ENCODE peak calls at places on chromosomes 5 and 9, in four cellular contexts. Z is neural progenitor cell, H is SK-N-SH, G is OCI-LY7. O is an unnamed sample.

GRCh38 chr9:129183495-129184308 is 5.6 kb upstream of the IER5L start:
- DNase-seq in Z (peak; percentile 59), G (peak; percentile 26), H (peak; percentile 46), O (peak; percentile 76)

GRCh38 chr5:171736976-171737848 is 48.4 kb upstream of the SMIM23 start:
- DNase-seq in G (no peak), Z (no peak), H (no peak), O (no peak)

GRCh38 chr5:140725799-140726471 is 25.7 kb downstream of the ZMAT2 start:
- DNase-seq in G (no peak), Z (peak; percentile 88), H (peak; percentile 62), O (peak; percentile 93)

GRCh38 chr9:80020056-80020455 is 448.3 kb downstream of the TLE4 start:
- DNase-seq in H (no peak), G (no peak), Z (no peak), O (no peak)

GRCh38 chr9:134731497-134732391 is 90.1 kb downstream of the COL5A1 start:
- DNase-seq in Z (no peak), G (no peak), H (no peak), O (no peak)

GRCh38 chr5:171162165-171162564 is 146.9 kb upstream of the TLX3 start:
- DNase-seq in H (no peak), G (no peak), Z (peak; percentile 6), O (no peak)

GRCh38 chr5:68046445-68046844 is 169.1 kb upstream of the PIK3R1 start:
- DNase-seq in H (no peak), Z (no peak), G (no peak), O (peak; percentile 68)

GRCh38 chr5:141003791-141004601 is 37.7 kb downstream of the PCDHAC2 start:
- DNase-seq in H (peak; percentile 59), G (no peak), Z (peak; percentile 47), O (peak; percentile 84)

GRCh38 chr9:96020822-96021615 is 145.5 kb downstream of the ERCC6L2 start:
- DNase-seq in H (peak; percentile 86), Z (peak; percentile 64), G (no peak), O (peak; percentile 50)

GRCh38 chr5:124935060-124935459 is 188.6 kb upstream of the ZNF608 start:
- DNase-seq in Z (no peak), G (peak; percentile 82), H (no peak), O (peak; percentile 11)

GRCh38 chr5:132557425-132557805 is 638 bp downstream of the RAD50 start:
- DNase-seq in Z (peak; percentile 56), H (peak; percentile 26), G (peak; percentile 73), O (peak; percentile 77)

GRCh38 chr9:34096751-34097150 is 29.7 kb downstream of the DCAF12 start:
- DNase-seq in H (no peak), Z (no peak), G (peak; percentile 33), O (no peak)

GRCh38 chr5:112161392-112161748 is 257.7 kb downstream of the EPB41L4A start:
- DNase-seq in Z (peak; percentile 37), H (no peak), G (no peak), O (no peak)

GRCh38 chr5:98110270-98110669 is 663.2 kb upstream of the RGMB start:
- DNase-seq in G (no peak), H (peak; percentile 19), Z (no peak), O (no peak)

GRCh38 chr9:17236147-17236546 is 101.3 kb downstream of the CNTLN start:
- DNase-seq in Z (no peak), H (no peak), G (no peak), O (no peak)

GRCh38 chr5:149838881-149839739 is 105.5 kb downstream of the PDE6A start:
- DNase-seq in G (no peak), H (no peak), Z (no peak), O (peak; percentile 77)

GRCh38 chr9:754150-754931 is 87.2 kb upstream of the DMRT1 start:
- DNase-seq in Z (no peak), G (no peak), H (no peak), O (no peak)

GRCh38 chr5:51685399-51685798 is 302.2 kb downstream of the ISL1 start:
- DNase-seq in Z (no peak), H (no peak), G (no peak), O (no peak)

GRCh38 chr9:88072831-88073365 is 65.4 kb downstream of the SPATA31C2 start:
- DNase-seq in Z (no peak), G (no peak), H (no peak), O (no peak)

GRCh38 chr9:3330792-3331420 is 194.9 kb downstream of the RFX3 start:
- DNase-seq in H (no peak), Z (no peak), G (no peak), O (no peak)

GRCh38 chr5:14644623-14645237 is 19.8 kb upstream of the OTULIN start:
- DNase-seq in H (no peak), G (no peak), Z (no peak), O (no peak)

GRCh38 chr9:81915801-81916505 is 12.3 kb upstream of the SPATA31D4 start:
- DNase-seq in H (no peak), Z (no peak), G (no peak), O (no peak)

GRCh38 chr5:74099538-74099937 is 473.5 kb downstream of the ARHGEF28 start:
- DNase-seq in Z (no peak), G (no peak), H (no peak), O (no peak)

GRCh38 chr5:170552486-170553122 is 48.8 kb downstream of the KCNIP1 start:
- DNase-seq in Z (peak; percentile 53), G (no peak), H (no peak), O (peak; percentile 88)

GRCh38 chr5:141957367-141957993 is 522 bp downstream of the PCDH12 start:
- DNase-seq in Z (no peak), G (no peak), H (peak; percentile 42), O (no peak)

GRCh38 chr5:115963566-115963965 is 1.3 kb downstream of the LVRN start:
- DNase-seq in H (peak; percentile 12), G (no peak), Z (peak; percentile 33), O (no peak)

GRCh38 chr5:31719988-31720387 is 81.1 kb downstream of the PDZD2 start:
- DNase-seq in Z (no peak), H (no peak), G (no peak), O (no peak)

GRCh38 chr5:57094753-57095683 is 78.8 kb upstream of the GPBP1 start:
- DNase-seq in G (peak; percentile 27), Z (peak; percentile 45), H (no peak), O (peak; percentile 24)
- TF ChIP-seq EZH2phosphoT487 in G (no peak), Z (no peak), H (no peak), O (no peak)

DNA sequence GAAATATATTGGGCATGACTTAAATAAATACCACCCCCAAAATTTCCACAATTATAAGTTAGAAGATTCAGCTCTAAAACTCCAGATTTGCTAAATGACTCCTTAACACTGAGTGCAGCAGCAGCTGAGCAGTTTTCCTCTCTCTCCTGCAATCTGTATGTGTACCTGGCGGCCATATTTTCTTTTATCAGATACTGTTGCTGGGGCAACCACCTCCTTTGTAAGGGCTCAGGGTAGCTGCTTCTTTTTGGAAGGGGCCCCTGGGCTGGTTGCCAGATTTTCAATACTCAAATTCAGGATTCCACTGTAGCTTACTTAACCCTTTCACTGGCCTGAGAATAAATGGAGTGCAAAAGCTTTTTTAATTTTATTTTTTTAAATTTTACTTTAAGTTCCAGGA is 197.0 kb downstream of the TAF11L14 start:
- DNase-seq in H (no peak), G (no peak), Z (peak; percentile 12), O (peak; percentile 15)
- TF ChIP-seq EZH2phosphoT487 in H (no peak), G (no peak), Z (no peak), O (no peak)

DNA sequence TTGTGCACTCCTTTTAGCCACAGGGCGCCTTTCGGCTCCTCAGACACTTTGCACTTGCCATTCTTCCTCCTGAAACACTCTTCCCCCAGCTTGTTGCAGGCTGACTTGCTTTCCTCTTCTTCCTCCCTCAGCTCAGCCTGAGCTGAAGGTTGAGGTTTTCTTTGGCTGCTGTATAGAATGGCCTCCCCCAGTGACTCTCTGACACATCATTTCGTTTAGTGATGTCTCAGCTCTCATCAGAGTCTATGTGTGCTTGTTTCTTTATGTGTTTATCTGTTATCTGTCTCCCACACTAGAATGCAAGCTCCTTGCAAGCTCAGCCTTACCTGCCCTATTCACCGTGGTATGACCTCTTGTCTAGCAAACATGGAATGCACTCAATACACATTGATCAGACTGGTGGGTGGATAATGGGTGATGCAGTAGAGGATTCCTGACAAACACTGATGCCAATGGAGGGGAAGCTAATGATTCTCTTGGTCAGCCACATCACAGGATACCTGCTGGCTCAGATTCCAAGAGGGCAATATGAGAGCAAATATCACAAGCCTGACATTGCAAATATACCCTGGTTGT is 112.9 kb upstream of the STC2 start:
- DNase-seq in G (no peak), Z (no peak), H (no peak), O (no peak)
- TF ChIP-seq EZH2phosphoT487 in G (no peak), Z (no peak), H (no peak), O (no peak)

GRCh38 chr5:91072891-91073290 is 310.2 kb downstream of the ARRDC3 start:
- DNase-seq in H (no peak), G (no peak), Z (no peak), O (peak; percentile 7)
- TF ChIP-seq EZH2phosphoT487 in H (no peak), G (no peak), Z (no peak), O (no peak)

GRCh38 chr5:148740466-148740865 is 85.9 kb upstream of the ADRB2 start:
- DNase-seq in H (no peak), Z (no peak), G (no peak), O (no peak)

GRCh38 chr5:148746826-148747535 is 79.4 kb upstream of the ADRB2 start:
- DNase-seq in H (no peak), G (peak; percentile 24), Z (no peak), O (no peak)

GRCh38 chr5:148739023-148739422 is 84.7 kb upstream of the HTR4 start:
- DNase-seq in G (no peak), Z (no peak), H (no peak), O (no peak)

GRCh38 chr5:148739524-148739923 is 85.2 kb upstream of the HTR4 start:
- DNase-seq in G (no peak), H (no peak), Z (no peak), O (no peak)

GRCh38 chr5:148740966-148741742 is 85.3 kb upstream of the ADRB2 start:
- DNase-seq in H (peak; percentile 39), G (peak; percentile 58), Z (peak; percentile 29), O (peak; percentile 61)
- TF ChIP-seq EZH2phosphoT487 in H (no peak), G (no peak), Z (no peak), O (no peak)

DNA sequence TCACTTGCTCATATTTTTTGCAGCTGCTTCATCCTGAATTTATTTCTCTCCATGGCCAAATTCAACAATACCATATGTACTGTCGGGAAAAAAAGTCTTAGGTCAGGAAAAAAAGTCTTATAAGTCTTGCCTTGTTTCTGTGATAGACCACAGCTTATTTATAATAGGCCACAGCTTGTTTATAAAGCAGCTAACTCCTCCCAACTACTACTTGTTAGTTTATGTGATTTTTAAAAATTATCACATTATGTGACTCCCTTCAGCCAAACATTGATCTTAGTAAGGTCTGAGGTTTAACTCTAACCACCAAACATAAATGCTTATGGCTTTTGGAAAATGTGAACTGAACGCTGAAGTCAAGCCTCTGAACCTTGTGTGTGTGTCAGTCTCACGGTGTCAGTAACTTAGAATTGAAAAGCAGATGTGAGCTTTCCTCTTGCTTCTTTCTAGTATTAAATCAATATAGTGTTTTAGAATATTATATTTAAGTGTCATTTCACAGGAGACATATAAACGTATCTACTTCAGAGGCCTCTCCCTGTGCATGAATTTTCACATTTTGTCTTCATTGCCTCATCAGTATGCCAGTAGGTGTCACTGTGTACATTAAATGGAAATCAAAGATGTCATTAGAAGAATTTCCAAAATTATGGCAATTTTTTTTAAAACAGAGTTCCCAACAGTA is 51.3 kb downstream of the SNX24 start:
- DNase-seq in Z (no peak), H (no peak), G (peak; percentile 4), O (peak; percentile 35)
- TF ChIP-seq EZH2phosphoT487 in Z (no peak), H (no peak), G (no peak), O (no peak)

GRCh38 chr5:72301557-72301956 is 18.5 kb downstream of the MRPS27 start:
- DNase-seq in G (peak; percentile 80), Z (peak; percentile 39), H (no peak), O (no peak)
- TF ChIP-seq EZH2phosphoT487 in G (no peak), Z (no peak), H (no peak), O (no peak)

GRCh38 chr5:71455427-71456361 is at the start of gene BDP1:
- DNase-seq in G (peak; percentile 94), Z (peak; percentile 96), H (peak; percentile 91), O (peak; percentile 96)
- TF ChIP-seq EZH2phosphoT487 in G (no peak), Z (no peak), H (no peak), O (no peak)